ENCODE peak calls at places on chromosome 6, in eight cellular contexts. One of them, this sample, is unnamed.

GRCh38 chr6:63943826-63944225 is 308.2 kb downstream of the PHF3 start:
- DNase-seq in iris pigment epithelial cell: no peak
- DNase-seq in nephron progenitor cell: no peak
- DNase-seq in psoas muscle: no peak
- DNase-seq in occipital lobe: no peak
- DNase-seq in stimulated activated naive CD8-positive, alpha-beta T cell treated with anti-CD3 and anti-CD28 coated beads, Interleukin-15, Interleukin-2, amounts not matched to agents 100 U/mL and 50 U/mL, for 24 hours: no peak
- DNase-seq in KG1: no peak
- DNase-seq in suprapubic skin: no peak
- DNase-seq in this sample: no peak

GRCh38 chr6:2766767-2767314 is 1.6 kb downstream of the WRNIP1 start:
- DNase-seq in iris pigment epithelial cell: peak; percentile 24
- DNase-seq in nephron progenitor cell: no peak
- DNase-seq in psoas muscle: no peak
- DNase-seq in occipital lobe: no peak
- DNase-seq in stimulated activated naive CD8-positive, alpha-beta T cell treated with anti-CD3 and anti-CD28 coated beads, Interleukin-15, Interleukin-2, amounts not matched to agents 100 U/mL and 50 U/mL, for 24 hours: no peak
- DNase-seq in KG1: no peak
- DNase-seq in suprapubic skin: no peak
- DNase-seq in this sample: no peak

GRCh38 chr6:72522735-72523141 is 99.1 kb upstream of the KCNQ5 start:
- DNase-seq in iris pigment epithelial cell: peak; percentile 1
- DNase-seq in nephron progenitor cell: peak; percentile 15
- DNase-seq in psoas muscle: no peak
- DNase-seq in occipital lobe: no peak
- DNase-seq in stimulated activated naive CD8-positive, alpha-beta T cell treated with anti-CD3 and anti-CD28 coated beads, Interleukin-15, Interleukin-2, amounts not matched to agents 100 U/mL and 50 U/mL, for 24 hours: peak; percentile 14
- DNase-seq in KG1: no peak
- DNase-seq in suprapubic skin: no peak
- DNase-seq in this sample: peak; percentile 11

GRCh38 chr6:149733321-149733720 is 13.0 kb downstream of the NUP43 start:
- DNase-seq in iris pigment epithelial cell: no peak
- DNase-seq in nephron progenitor cell: no peak
- DNase-seq in psoas muscle: no peak
- DNase-seq in occipital lobe: no peak
- DNase-seq in stimulated activated naive CD8-positive, alpha-beta T cell treated with anti-CD3 and anti-CD28 coated beads, Interleukin-15, Interleukin-2, amounts not matched to agents 100 U/mL and 50 U/mL, for 24 hours: no peak
- DNase-seq in KG1: no peak
- DNase-seq in suprapubic skin: no peak
- DNase-seq in this sample: no peak

GRCh38 chr6:12957321-12958051 is 240.9 kb downstream of the PHACTR1 start:
- DNase-seq in iris pigment epithelial cell: peak; percentile 67
- DNase-seq in nephron progenitor cell: peak; percentile 14
- DNase-seq in psoas muscle: peak; percentile 36
- DNase-seq in occipital lobe: peak; percentile 64
- DNase-seq in stimulated activated naive CD8-positive, alpha-beta T cell treated with anti-CD3 and anti-CD28 coated beads, Interleukin-15, Interleukin-2, amounts not matched to agents 100 U/mL and 50 U/mL, for 24 hours: peak; percentile 14
- DNase-seq in KG1: peak; percentile 69
- DNase-seq in suprapubic skin: peak; percentile 71
- DNase-seq in this sample: peak; percentile 47

GRCh38 chr6:17099401-17100059 is 2.3 kb upstream of the STMND1 start:
- DNase-seq in iris pigment epithelial cell: no peak
- DNase-seq in nephron progenitor cell: no peak
- DNase-seq in psoas muscle: no peak
- DNase-seq in occipital lobe: no peak
- DNase-seq in stimulated activated naive CD8-positive, alpha-beta T cell treated with anti-CD3 and anti-CD28 coated beads, Interleukin-15, Interleukin-2, amounts not matched to agents 100 U/mL and 50 U/mL, for 24 hours: no peak
- DNase-seq in KG1: no peak
- DNase-seq in suprapubic skin: no peak
- DNase-seq in this sample: no peak

GRCh38 chr6:21808045-21808470 is 214.5 kb downstream of the SOX4 start:
- DNase-seq in iris pigment epithelial cell: peak; percentile 64
- DNase-seq in nephron progenitor cell: peak; percentile 22
- DNase-seq in psoas muscle: peak; percentile 17
- DNase-seq in occipital lobe: no peak
- DNase-seq in stimulated activated naive CD8-positive, alpha-beta T cell treated with anti-CD3 and anti-CD28 coated beads, Interleukin-15, Interleukin-2, amounts not matched to agents 100 U/mL and 50 U/mL, for 24 hours: no peak
- DNase-seq in KG1: no peak
- DNase-seq in suprapubic skin: no peak
- DNase-seq in this sample: peak; percentile 30

GRCh38 chr6:125722886-125723285 is 26.5 kb upstream of the HEY2 start:
- DNase-seq in iris pigment epithelial cell: no peak
- DNase-seq in nephron progenitor cell: no peak
- DNase-seq in psoas muscle: no peak
- DNase-seq in occipital lobe: no peak
- DNase-seq in stimulated activated naive CD8-positive, alpha-beta T cell treated with anti-CD3 and anti-CD28 coated beads, Interleukin-15, Interleukin-2, amounts not matched to agents 100 U/mL and 50 U/mL, for 24 hours: no peak
- DNase-seq in KG1: no peak
- DNase-seq in suprapubic skin: no peak
- DNase-seq in this sample: no peak

GRCh38 chr6:127119361-127120108 is 1.1 kb downstream of the RSPO3 start:
- DNase-seq in iris pigment epithelial cell: no peak
- DNase-seq in nephron progenitor cell: peak; percentile 77
- DNase-seq in psoas muscle: peak; percentile 21
- DNase-seq in occipital lobe: no peak
- DNase-seq in stimulated activated naive CD8-positive, alpha-beta T cell treated with anti-CD3 and anti-CD28 coated beads, Interleukin-15, Interleukin-2, amounts not matched to agents 100 U/mL and 50 U/mL, for 24 hours: peak; percentile 13
- DNase-seq in KG1: no peak
- DNase-seq in suprapubic skin: peak; percentile 61
- DNase-seq in this sample: peak; percentile 9

GRCh38 chr6:93787841-93788240 is 368.5 kb upstream of the EPHA7 start:
- DNase-seq in iris pigment epithelial cell: peak; percentile 79
- DNase-seq in nephron progenitor cell: no peak
- DNase-seq in psoas muscle: no peak
- DNase-seq in occipital lobe: no peak
- DNase-seq in stimulated activated naive CD8-positive, alpha-beta T cell treated with anti-CD3 and anti-CD28 coated beads, Interleukin-15, Interleukin-2, amounts not matched to agents 100 U/mL and 50 U/mL, for 24 hours: no peak
- DNase-seq in KG1: no peak
- DNase-seq in suprapubic skin: no peak
- DNase-seq in this sample: peak; percentile 2

GRCh38 chr6:162262466-162263196 is 464.9 kb downstream of the PRKN start:
- DNase-seq in iris pigment epithelial cell: no peak
- DNase-seq in nephron progenitor cell: peak; percentile 13
- DNase-seq in psoas muscle: no peak
- DNase-seq in occipital lobe: no peak
- DNase-seq in stimulated activated naive CD8-positive, alpha-beta T cell treated with anti-CD3 and anti-CD28 coated beads, Interleukin-15, Interleukin-2, amounts not matched to agents 100 U/mL and 50 U/mL, for 24 hours: no peak
- DNase-seq in KG1: no peak
- DNase-seq in suprapubic skin: no peak
- DNase-seq in this sample: no peak

GRCh38 chr6:167839343-167839742 is 12.6 kb downstream of the AFDN start:
- DNase-seq in iris pigment epithelial cell: no peak
- DNase-seq in nephron progenitor cell: no peak
- DNase-seq in psoas muscle: no peak
- DNase-seq in occipital lobe: no peak
- DNase-seq in stimulated activated naive CD8-positive, alpha-beta T cell treated with anti-CD3 and anti-CD28 coated beads, Interleukin-15, Interleukin-2, amounts not matched to agents 100 U/mL and 50 U/mL, for 24 hours: no peak
- DNase-seq in KG1: no peak
- DNase-seq in suprapubic skin: no peak
- DNase-seq in this sample: no peak

GRCh38 chr6:2858678-2859324 is 17.1 kb upstream of the SERPINB1 start:
- DNase-seq in iris pigment epithelial cell: no peak
- DNase-seq in nephron progenitor cell: no peak
- DNase-seq in psoas muscle: no peak
- DNase-seq in occipital lobe: no peak
- DNase-seq in stimulated activated naive CD8-positive, alpha-beta T cell treated with anti-CD3 and anti-CD28 coated beads, Interleukin-15, Interleukin-2, amounts not matched to agents 100 U/mL and 50 U/mL, for 24 hours: peak; percentile 54
- DNase-seq in KG1: peak; percentile 18
- DNase-seq in suprapubic skin: no peak
- DNase-seq in this sample: no peak